ENCODE peak calls at places on chromosomes 3 and 15, in eight cellular contexts. One of them, this sample, is unnamed.

GRCh38 chr3:56494679-56495322 is 26.5 kb upstream of the ERC2 start:
- DNase-seq in tibial artery: peak
- DNase-seq in colonic mucosa: peak
- DNase-seq in astrocyte of the cerebellum: peak
- DNase-seq in HL-60: peak
- DNase-seq in fibroblast of mammary gland: peak
- DNase-seq in fibroblast of pulmonary artery: peak
- DNase-seq in psoas muscle: peak
- DNase-seq in this sample: peak

GRCh38 chr15:92772626-92773244 is 117.2 kb upstream of the FAM174B start:
- DNase-seq in fibroblast of mammary gland: no peak
- DNase-seq in psoas muscle: no peak
- DNase-seq in fibroblast of pulmonary artery: no peak
- DNase-seq in astrocyte of the cerebellum: no peak
- DNase-seq in HL-60: no peak
- DNase-seq in colonic mucosa: no peak
- DNase-seq in tibial artery: no peak
- DNase-seq in this sample: no peak

GRCh38 chr3:48989796-48990635 is at the start of gene P4HTM:
- DNase-seq in tibial artery: peak
- DNase-seq in HL-60: peak
- DNase-seq in fibroblast of mammary gland: peak
- DNase-seq in colonic mucosa: peak
- DNase-seq in astrocyte of the cerebellum: peak
- DNase-seq in psoas muscle: peak
- DNase-seq in fibroblast of pulmonary artery: peak
- DNase-seq in this sample: peak

GRCh38 chr3:138781012-138781470 is 53.7 kb downstream of the PIK3CB start:
- DNase-seq in HL-60: no peak
- DNase-seq in psoas muscle: no peak
- DNase-seq in astrocyte of the cerebellum: no peak
- DNase-seq in fibroblast of pulmonary artery: no peak
- DNase-seq in colonic mucosa: no peak
- DNase-seq in fibroblast of mammary gland: no peak
- DNase-seq in tibial artery: no peak
- DNase-seq in this sample: no peak

GRCh38 chr3:177792363-177793030 is 595.2 kb upstream of the TBL1XR1 start:
- DNase-seq in astrocyte of the cerebellum: no peak
- DNase-seq in fibroblast of pulmonary artery: peak
- DNase-seq in psoas muscle: no peak
- DNase-seq in colonic mucosa: no peak
- DNase-seq in tibial artery: no peak
- DNase-seq in HL-60: no peak
- DNase-seq in fibroblast of mammary gland: no peak
- DNase-seq in this sample: no peak

GRCh38 chr3:126351771-126352475 is 5.3 kb downstream of the KLF15 start:
- DNase-seq in psoas muscle: peak
- DNase-seq in fibroblast of mammary gland: no peak
- DNase-seq in HL-60: no peak
- DNase-seq in tibial artery: peak
- DNase-seq in fibroblast of pulmonary artery: no peak
- DNase-seq in colonic mucosa: no peak
- DNase-seq in astrocyte of the cerebellum: no peak
- DNase-seq in this sample: no peak

GRCh38 chr15:38464675-38465074 is 10.7 kb downstream of the FAM98B start:
- DNase-seq in fibroblast of pulmonary artery: no peak
- DNase-seq in tibial artery: no peak
- DNase-seq in psoas muscle: no peak
- DNase-seq in astrocyte of the cerebellum: no peak
- DNase-seq in colonic mucosa: no peak
- DNase-seq in fibroblast of mammary gland: no peak
- DNase-seq in HL-60: no peak
- DNase-seq in this sample: no peak

GRCh38 chr15:55279746-55280351 is 9.8 kb downstream of the RAB27A start:
- DNase-seq in fibroblast of mammary gland: peak
- DNase-seq in HL-60: peak
- DNase-seq in psoas muscle: no peak
- DNase-seq in tibial artery: no peak
- DNase-seq in colonic mucosa: no peak
- DNase-seq in astrocyte of the cerebellum: peak
- DNase-seq in fibroblast of pulmonary artery: peak
- DNase-seq in this sample: peak

DNA sequence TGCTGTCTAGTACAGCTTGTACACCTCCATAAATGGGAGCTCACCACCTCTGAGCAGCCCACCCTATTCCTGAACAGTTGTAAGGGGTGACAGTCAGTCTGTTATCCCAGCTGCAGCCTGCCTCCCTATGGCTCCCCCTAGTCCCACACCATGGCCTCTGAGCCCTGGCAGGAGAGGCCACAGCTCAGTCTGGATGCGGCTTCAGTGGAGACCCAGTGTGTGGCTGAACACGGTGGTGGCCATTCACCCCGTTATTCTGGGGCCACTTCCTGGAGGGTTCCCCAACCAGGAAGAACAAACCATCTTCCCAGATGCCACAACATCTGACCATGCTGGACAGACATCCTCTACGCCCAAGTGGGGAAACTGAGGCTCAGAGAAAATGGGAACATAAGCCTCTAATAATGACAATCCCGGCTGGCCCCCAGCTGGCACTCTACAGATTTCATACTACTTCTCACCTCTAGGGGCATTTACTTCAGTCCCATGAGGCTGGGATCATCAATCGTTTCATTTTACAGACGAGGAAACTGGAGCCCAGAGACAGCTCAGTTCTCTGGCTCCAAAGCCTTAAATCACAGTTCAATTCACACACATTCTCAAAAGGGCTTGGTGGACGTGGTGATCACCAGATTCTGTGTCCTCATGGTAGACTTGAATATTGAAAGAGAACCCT is 9.3 kb upstream of the GRIP2 start:
- DNase-seq in psoas muscle: peak
- DNase-seq in astrocyte of the cerebellum: no peak
- DNase-seq in colonic mucosa: no peak
- DNase-seq in tibial artery: no peak
- DNase-seq in fibroblast of pulmonary artery: peak
- DNase-seq in fibroblast of mammary gland: peak
- DNase-seq in HL-60: no peak
- DNase-seq in this sample: no peak
- TF ChIP-seq CTCF in psoas muscle: no peak
- TF ChIP-seq CTCF in astrocyte of the cerebellum: peak
- TF ChIP-seq CTCF in colonic mucosa: no peak
- TF ChIP-seq CTCF in tibial artery: no peak
- TF ChIP-seq CTCF in fibroblast of pulmonary artery: peak
- TF ChIP-seq CTCF in fibroblast of mammary gland: peak
- TF ChIP-seq CTCF in HL-60: peak
- TF ChIP-seq CTCF in this sample: peak

GRCh38 chr3:120285508-120285841 is 453 bp upstream of the GPR156 start:
- DNase-seq in colonic mucosa: no peak
- DNase-seq in psoas muscle: no peak
- DNase-seq in fibroblast of pulmonary artery: no peak
- DNase-seq in HL-60: no peak
- DNase-seq in tibial artery: no peak
- DNase-seq in astrocyte of the cerebellum: no peak
- DNase-seq in fibroblast of mammary gland: no peak
- DNase-seq in this sample: no peak
- H3K4me3 ChIP-seq in colonic mucosa: peak
- H3K4me3 ChIP-seq in psoas muscle: peak
- H3K4me3 ChIP-seq in fibroblast of pulmonary artery: peak
- H3K4me3 ChIP-seq in HL-60: no peak
- H3K4me3 ChIP-seq in tibial artery: peak
- H3K4me3 ChIP-seq in astrocyte of the cerebellum: peak
- H3K4me3 ChIP-seq in fibroblast of mammary gland: peak
- H3K4me3 ChIP-seq in this sample: peak

GRCh38 chr3:16568115-16568514 is 37.1 kb downstream of the DAZL start:
- DNase-seq in tibial artery: no peak
- DNase-seq in astrocyte of the cerebellum: no peak
- DNase-seq in colonic mucosa: no peak
- DNase-seq in HL-60: no peak
- DNase-seq in psoas muscle: no peak
- DNase-seq in fibroblast of pulmonary artery: no peak
- DNase-seq in fibroblast of mammary gland: no peak
- DNase-seq in this sample: no peak
- TF ChIP-seq CTCF in tibial artery: no peak
- TF ChIP-seq CTCF in astrocyte of the cerebellum: no peak
- TF ChIP-seq CTCF in colonic mucosa: no peak
- TF ChIP-seq CTCF in HL-60: no peak
- TF ChIP-seq CTCF in psoas muscle: no peak
- TF ChIP-seq CTCF in fibroblast of pulmonary artery: no peak
- TF ChIP-seq CTCF in fibroblast of mammary gland: no peak
- TF ChIP-seq CTCF in this sample: no peak

GRCh38 chr3:192515661-192516040 is 211.7 kb downstream of the FGF12 start:
- DNase-seq in fibroblast of pulmonary artery: no peak
- DNase-seq in colonic mucosa: no peak
- DNase-seq in tibial artery: no peak
- DNase-seq in HL-60: no peak
- DNase-seq in fibroblast of mammary gland: no peak
- DNase-seq in psoas muscle: no peak
- DNase-seq in astrocyte of the cerebellum: no peak
- DNase-seq in this sample: no peak

GRCh38 chr3:192514754-192515660 is 212.3 kb downstream of the FGF12 start:
- DNase-seq in astrocyte of the cerebellum: no peak
- DNase-seq in tibial artery: no peak
- DNase-seq in psoas muscle: peak
- DNase-seq in HL-60: no peak
- DNase-seq in fibroblast of mammary gland: no peak
- DNase-seq in colonic mucosa: peak
- DNase-seq in fibroblast of pulmonary artery: no peak
- DNase-seq in this sample: no peak

GRCh38 chr3:192516850-192517249 is 210.5 kb downstream of the FGF12 start:
- DNase-seq in psoas muscle: no peak
- DNase-seq in HL-60: no peak
- DNase-seq in colonic mucosa: no peak
- DNase-seq in astrocyte of the cerebellum: no peak
- DNase-seq in tibial artery: no peak
- DNase-seq in fibroblast of pulmonary artery: no peak
- DNase-seq in fibroblast of mammary gland: no peak
- DNase-seq in this sample: no peak

DNA sequence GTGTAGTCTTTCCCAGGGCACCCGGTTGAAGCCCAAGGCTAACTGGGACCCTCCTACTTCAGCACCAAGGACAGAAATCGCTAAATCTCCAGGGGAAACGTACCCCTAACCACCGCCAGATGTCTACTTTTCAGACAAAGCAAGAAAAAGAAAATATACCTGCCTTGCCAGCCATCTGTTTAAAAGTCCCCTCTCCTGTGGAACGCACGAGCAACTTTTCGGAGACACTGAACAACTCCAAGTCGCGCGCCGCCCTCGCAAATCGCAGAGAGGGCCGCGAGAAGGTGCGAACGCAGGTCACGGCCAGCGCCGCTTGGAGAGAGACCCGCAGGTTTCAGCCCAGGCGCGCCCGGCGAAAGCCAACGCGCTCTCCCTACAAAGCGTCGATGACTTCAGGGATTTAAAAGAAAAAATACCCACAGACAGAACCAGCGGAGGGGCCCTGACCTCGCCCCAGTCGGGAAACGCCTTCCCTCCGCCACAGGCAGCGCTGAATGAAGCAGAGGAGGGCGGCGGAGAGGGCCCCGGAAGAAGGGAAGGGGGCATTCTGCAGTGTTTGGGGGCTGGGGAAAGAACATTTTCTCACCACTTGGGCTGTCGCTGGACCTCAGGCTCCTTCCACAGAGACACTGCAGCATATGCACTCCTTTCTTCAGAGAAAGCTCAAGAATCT is 213.1 kb downstream of the FGF12 start:
- DNase-seq in fibroblast of mammary gland: peak
- DNase-seq in colonic mucosa: no peak
- DNase-seq in astrocyte of the cerebellum: peak
- DNase-seq in HL-60: no peak
- DNase-seq in tibial artery: no peak
- DNase-seq in fibroblast of pulmonary artery: peak
- DNase-seq in psoas muscle: peak
- DNase-seq in this sample: peak
- H3K4me3 ChIP-seq in fibroblast of mammary gland: no peak
- H3K4me3 ChIP-seq in colonic mucosa: peak
- H3K4me3 ChIP-seq in astrocyte of the cerebellum: peak
- H3K4me3 ChIP-seq in HL-60: no peak
- H3K4me3 ChIP-seq in tibial artery: peak
- H3K4me3 ChIP-seq in fibroblast of pulmonary artery: peak
- H3K4me3 ChIP-seq in psoas muscle: peak
- H3K4me3 ChIP-seq in this sample: peak

This sample was measured in astrocyte of the spinal cord.